ENCODE peak calls at places on chromosomes 11 and 22, in four cellular contexts. W is GM20000, D is heart right ventricle, Z is pancreas. B is an unnamed sample.

GRCh38 chr11:70278994-70279393 is 8.5 kb downstream of the PPFIA1 start:
- DNase-seq in W (no peak), D (no peak), Z (no peak), B (no peak)

GRCh38 chr11:70912226-70912840 is 340.0 kb downstream of the SHANK2 start:
- DNase-seq in W (no peak), D (no peak), Z (peak), B (no peak)

GRCh38 chr22:30992565-30992964 is 23.5 kb downstream of the TUG1 start:
- DNase-seq in W (no peak), D (no peak), Z (no peak), B (no peak)

GRCh38 chr11:24155792-24156191 is 341.1 kb upstream of the LUZP2 start:
- DNase-seq in W (no peak), D (no peak), Z (no peak), B (no peak)

GRCh38 chr11:110777765-110778164 is 65.5 kb upstream of the ARHGAP20 start:
- DNase-seq in W (no peak), D (no peak), Z (no peak), B (no peak)

GRCh38 chr11:107695446-107695845 is 16.4 kb downstream of the SLN start:
- DNase-seq in W (no peak), D (no peak), Z (no peak), B (no peak)

GRCh38 chr22:24011735-24012068 is 598 bp downstream of the CABIN1 start:
- DNase-seq in W (no peak), D (no peak), Z (peak), B (no peak)

GRCh38 chr11:5737091-5737490 is 843 bp downstream of the OR56B1 start:
- DNase-seq in W (no peak), D (no peak), Z (no peak), B (no peak)

GRCh38 chr22:44193537-44193896 is 12.8 kb downstream of the PARVG start:
- DNase-seq in W (no peak), D (no peak), Z (no peak), B (no peak)

GRCh38 chr11:114796954-114797721 is 118.8 kb downstream of the NXPE2 start:
- DNase-seq in W (no peak), D (no peak), Z (no peak), B (no peak)

GRCh38 chr11:128468106-128468505 is 119.3 kb downstream of the ETS1 start:
- DNase-seq in W (no peak), D (no peak), Z (no peak), B (no peak)

DNA sequence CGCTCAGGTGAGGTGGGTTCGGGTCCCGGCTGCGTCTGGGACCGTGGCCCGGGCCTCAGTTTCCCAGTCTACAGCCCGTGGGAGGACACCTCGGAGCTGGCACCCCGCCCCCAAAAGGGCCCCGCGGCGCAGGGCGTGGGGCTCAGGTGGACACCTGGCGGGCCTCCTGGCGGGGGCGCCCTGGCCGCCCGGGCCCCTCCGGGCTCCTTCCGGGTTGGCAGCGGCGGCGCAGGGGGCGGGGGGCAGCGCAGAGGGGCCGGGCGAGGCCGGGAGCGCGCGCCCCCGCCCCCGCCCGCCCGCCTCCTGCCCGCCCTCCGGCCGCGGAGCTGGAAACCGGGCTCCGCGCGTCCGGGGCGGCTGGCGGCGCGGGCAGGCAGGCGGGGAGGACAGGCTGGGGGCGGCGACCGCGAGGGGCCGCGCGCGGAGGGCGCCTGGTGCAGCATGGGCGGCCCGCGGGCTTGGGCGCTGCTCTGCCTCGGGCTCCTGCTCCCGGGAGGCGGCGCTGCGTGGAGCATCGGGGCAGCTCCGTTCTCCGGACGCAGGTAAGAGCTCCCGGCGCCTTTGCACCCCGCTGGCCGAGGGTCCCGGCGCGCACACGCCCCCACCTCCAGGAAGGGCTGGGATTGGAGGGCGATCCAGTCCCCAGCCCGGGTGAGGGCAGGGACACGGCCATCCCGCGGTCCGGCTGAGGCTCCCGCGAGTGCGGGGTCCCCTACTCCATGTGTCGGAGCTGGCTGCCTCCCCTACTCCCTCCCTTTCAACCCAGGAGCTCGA is at the start of gene EMID1:
- DNase-seq in W (peak), D (peak), Z (peak), B (peak)
- TF ChIP-seq CTCF in W (peak), D (no peak), Z (no peak), B (peak)

GRCh38 chr11:117316197-117316961 is at the start of gene BACE1:
- DNase-seq in W (peak), D (peak), Z (peak), B (no peak)
- TF ChIP-seq CTCF in W (no peak), D (peak), Z (no peak), B (peak)

GRCh38 chr11:124875943-124876817 is 10.9 kb downstream of the ROBO3 start:
- DNase-seq in W (peak), D (peak), Z (peak), B (peak)
- TF ChIP-seq CTCF in W (peak), D (peak), Z (peak), B (peak)

DNA sequence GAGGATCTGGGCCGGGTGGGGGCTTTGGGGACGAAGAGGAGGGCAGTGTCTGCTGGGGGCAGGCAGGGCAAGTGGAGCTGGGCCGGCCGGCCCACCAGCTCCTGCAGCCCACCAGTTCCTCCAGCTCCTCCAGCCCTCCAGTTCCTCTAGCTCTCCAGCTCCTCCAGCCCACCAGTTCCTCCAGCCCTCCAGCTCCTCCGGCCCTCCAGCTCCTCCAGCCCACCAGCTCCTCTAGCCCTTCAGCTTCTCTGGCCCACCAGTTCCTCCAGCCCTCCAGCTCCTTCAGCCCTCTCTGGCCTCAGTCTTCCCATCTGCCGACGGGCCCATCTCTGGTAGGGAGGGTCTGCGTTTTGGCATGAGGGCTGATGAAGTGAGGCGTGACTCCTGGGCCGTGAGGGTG is 9.2 kb upstream of the CCDC188 start:
- DNase-seq in W (no peak), D (no peak), Z (no peak), B (no peak)
- TF ChIP-seq CTCF in W (no peak), D (no peak), Z (no peak), B (no peak)

GRCh38 chr22:31995046-31995445 is 48.0 kb upstream of the SLC5A1 start:
- DNase-seq in W (no peak), D (no peak), Z (no peak), B (no peak)
- TF ChIP-seq CTCF in W (no peak), D (no peak), Z (no peak), B (no peak)

GRCh38 chr11:133966147-133966546 is 9.4 kb upstream of the IGSF9B start:
- DNase-seq in W (no peak), D (no peak), Z (no peak), B (no peak)

GRCh38 chr11:133964946-133965632 is 8.3 kb upstream of the IGSF9B start:
- DNase-seq in W (no peak), D (no peak), Z (no peak), B (no peak)

GRCh38 chr11:133968300-133968699 is 11.5 kb upstream of the IGSF9B start:
- DNase-seq in W (no peak), D (no peak), Z (no peak), B (no peak)

GRCh38 chr11:133967599-133968238 is 11.0 kb upstream of the IGSF9B start:
- DNase-seq in W (no peak), D (no peak), Z (no peak), B (no peak)

DNA sequence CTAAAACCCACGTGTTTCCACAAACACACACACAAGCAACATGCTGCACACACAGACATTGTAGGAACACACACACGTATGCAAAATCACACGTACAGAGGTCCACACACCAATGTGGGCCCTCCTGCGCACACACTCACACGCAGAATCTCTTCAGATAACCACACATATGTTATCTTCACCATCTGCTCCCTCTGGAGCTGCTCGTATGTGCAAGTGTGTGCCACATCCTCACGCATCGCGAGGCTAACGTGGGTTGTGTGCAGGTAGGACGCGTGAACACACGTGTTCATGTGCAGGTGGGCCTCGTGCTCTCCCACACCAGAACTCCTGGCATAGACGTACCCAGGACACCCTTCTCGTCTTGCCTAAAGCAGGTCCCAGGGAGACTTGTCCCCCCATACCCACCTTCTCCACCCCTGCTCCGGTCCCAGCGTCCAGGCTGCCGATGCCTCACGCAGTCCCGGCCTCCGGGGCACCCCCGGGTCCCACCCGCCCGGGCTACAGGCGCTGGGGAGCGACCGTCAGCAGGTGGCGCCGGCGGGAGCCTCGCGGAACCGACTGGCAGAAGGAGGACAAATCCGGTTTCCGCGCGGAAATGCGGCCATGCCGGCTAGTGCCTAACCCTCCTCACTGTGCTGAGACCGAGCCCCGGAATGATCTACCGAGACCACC is 10.3 kb upstream of the IGSF9B start:
- DNase-seq in W (no peak), D (peak), Z (peak), B (no peak)
- TF ChIP-seq CTCF in W (no peak), D (peak), Z (no peak), B (peak)

GRCh38 chr11:125348704-125349635 is 147.1 kb downstream of the FEZ1 start:
- DNase-seq in W (peak), D (peak), Z (peak), B (peak)
- TF ChIP-seq CTCF in W (peak), D (peak), Z (peak), B (peak)

GRCh38 chr11:102367364-102367763 is 20.4 kb downstream of the BIRC2 start:
- DNase-seq in W (no peak), D (no peak), Z (no peak), B (no peak)
- TF ChIP-seq CTCF in W (no peak), D (peak), Z (no peak), B (peak)

DNA sequence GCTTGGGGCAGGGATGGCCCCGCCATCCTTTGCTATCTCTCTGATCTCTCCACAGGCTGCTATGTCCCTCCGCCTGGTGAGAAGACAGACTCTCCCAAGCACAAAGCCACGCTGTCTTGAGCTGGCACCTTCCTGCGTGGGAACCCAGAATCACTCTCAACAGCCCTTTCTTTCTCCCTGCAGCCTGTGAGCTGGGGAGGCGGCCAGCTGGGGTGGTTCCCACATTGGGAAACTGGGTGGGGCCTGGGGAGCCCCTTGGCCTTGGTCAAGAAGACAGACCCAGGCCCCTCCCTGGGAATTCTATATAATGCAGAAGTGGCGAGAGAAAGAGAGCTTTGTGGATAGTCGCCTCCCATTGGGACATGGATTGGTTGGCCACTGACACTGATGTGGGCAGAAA is 129.0 kb upstream of the TIMP3 start:
- DNase-seq in W (no peak), D (no peak), Z (no peak), B (no peak)
- TF ChIP-seq CTCF in W (no peak), D (no peak), Z (no peak), B (no peak)